ENCODE peak calls at places on chromosome 17, in five cellular contexts. One of them, this sample, is unnamed.

GRCh38 chr17:83058478-83059167 is 20.8 kb upstream of the METRNL start:
- DNase-seq in Daoy: no peak
- DNase-seq in breast epithelium: no peak
- DNase-seq in GM20000: no peak
- DNase-seq in EL: no peak
- DNase-seq in this sample: no peak

GRCh38 chr17:81961087-81961514 is at the start of gene NOTUM:
- DNase-seq in GM20000: no peak
- DNase-seq in Daoy: peak; percentile 54
- DNase-seq in EL: peak; percentile 42
- DNase-seq in breast epithelium: no peak
- DNase-seq in this sample: peak; percentile 67

GRCh38 chr17:72906306-72906705 is 186.2 kb downstream of the SLC39A11 start:
- DNase-seq in EL: no peak
- DNase-seq in breast epithelium: no peak
- DNase-seq in Daoy: no peak
- DNase-seq in GM20000: no peak
- DNase-seq in this sample: no peak

GRCh38 chr17:58271532-58271931 is 9.2 kb downstream of the MPO start:
- DNase-seq in GM20000: no peak
- DNase-seq in Daoy: no peak
- DNase-seq in EL: no peak
- DNase-seq in breast epithelium: no peak
- DNase-seq in this sample: no peak

GRCh38 chr17:70022175-70022574 is 52.9 kb upstream of the KCNJ16 start:
- DNase-seq in breast epithelium: no peak
- DNase-seq in GM20000: no peak
- DNase-seq in EL: no peak
- DNase-seq in Daoy: no peak
- DNase-seq in this sample: no peak

GRCh38 chr17:81888988-81889595 is 2.3 kb downstream of the ALYREF start:
- DNase-seq in breast epithelium: no peak
- DNase-seq in EL: no peak
- DNase-seq in Daoy: no peak
- DNase-seq in GM20000: no peak
- DNase-seq in this sample: no peak

GRCh38 chr17:78967782-78968362 is 11.9 kb downstream of the LGALS3BP start:
- DNase-seq in GM20000: no peak
- DNase-seq in Daoy: peak; percentile 35
- DNase-seq in EL: no peak
- DNase-seq in breast epithelium: no peak
- DNase-seq in this sample: no peak

GRCh38 chr17:7634384-7634783 is 4.4 kb downstream of the SHBG start:
- DNase-seq in GM20000: no peak
- DNase-seq in Daoy: peak; percentile 76
- DNase-seq in breast epithelium: no peak
- DNase-seq in EL: peak; percentile 56
- DNase-seq in this sample: peak; percentile 57

GRCh38 chr17:52419256-52419655 is 260.7 kb upstream of the CA10 start:
- DNase-seq in Daoy: no peak
- DNase-seq in EL: no peak
- DNase-seq in breast epithelium: peak; percentile 17
- DNase-seq in GM20000: no peak
- DNase-seq in this sample: no peak

GRCh38 chr17:66564992-66565465 is 262.6 kb downstream of the PRKCA start:
- DNase-seq in breast epithelium: no peak
- DNase-seq in EL: peak; percentile 73
- DNase-seq in GM20000: no peak
- DNase-seq in Daoy: peak; percentile 40
- DNase-seq in this sample: peak; percentile 69

GRCh38 chr17:73586921-73587680 is 57.1 kb downstream of the SDK2 start:
- DNase-seq in EL: no peak
- DNase-seq in GM20000: no peak
- DNase-seq in Daoy: peak; percentile 72
- DNase-seq in breast epithelium: no peak
- DNase-seq in this sample: no peak

GRCh38 chr17:68085751-68086445 is 50.4 kb downstream of the KPNA2 start:
- DNase-seq in breast epithelium: no peak
- DNase-seq in EL: peak; percentile 21
- DNase-seq in GM20000: no peak
- DNase-seq in Daoy: no peak
- DNase-seq in this sample: no peak

GRCh38 chr17:55726440-55726839 is 3.8 kb upstream of the TMEM100 start:
- DNase-seq in EL: peak; percentile 92
- DNase-seq in breast epithelium: peak; percentile 25
- DNase-seq in GM20000: no peak
- DNase-seq in Daoy: peak; percentile 65
- DNase-seq in this sample: peak; percentile 64

GRCh38 chr17:83079340-83079747 is at the start of gene METRNL:
- DNase-seq in breast epithelium: peak; percentile 55
- DNase-seq in EL: peak; percentile 72
- DNase-seq in Daoy: peak; percentile 82
- DNase-seq in GM20000: peak; percentile 99
- DNase-seq in this sample: peak; percentile 73

GRCh38 chr17:78970834-78971763 is 8.6 kb downstream of the LGALS3BP start:
- DNase-seq in GM20000: peak; percentile 91
- DNase-seq in Daoy: peak; percentile 84
- DNase-seq in EL: peak; percentile 77
- DNase-seq in breast epithelium: peak; percentile 60
- DNase-seq in this sample: peak; percentile 80

GRCh38 chr17:2388020-2388704 is 12.7 kb downstream of the MNT start:
- DNase-seq in GM20000: no peak
- DNase-seq in EL: no peak
- DNase-seq in Daoy: no peak
- DNase-seq in breast epithelium: no peak
- DNase-seq in this sample: no peak

GRCh38 chr17:76500074-76500744 is 1.0 kb downstream of the RHBDF2 start:
- DNase-seq in breast epithelium: no peak
- DNase-seq in EL: no peak
- DNase-seq in Daoy: no peak
- DNase-seq in GM20000: no peak
- DNase-seq in this sample: no peak

GRCh38 chr17:19796457-19796856 is 48.4 kb upstream of the ALDH3A1 start:
- DNase-seq in EL: no peak
- DNase-seq in Daoy: no peak
- DNase-seq in GM20000: no peak
- DNase-seq in breast epithelium: no peak
- DNase-seq in this sample: no peak

GRCh38 chr17:27379863-27380533 is 76.2 kb upstream of the KSR1 start:
- DNase-seq in GM20000: no peak
- DNase-seq in EL: peak; percentile 66
- DNase-seq in breast epithelium: peak; percentile 25
- DNase-seq in Daoy: peak; percentile 79
- DNase-seq in this sample: no peak

GRCh38 chr17:10631048-10631700 is 25.9 kb downstream of the MYH3 start:
- DNase-seq in breast epithelium: no peak
- DNase-seq in GM20000: peak; percentile 38
- DNase-seq in EL: peak; percentile 40
- DNase-seq in Daoy: peak; percentile 47
- DNase-seq in this sample: peak; percentile 57

GRCh38 chr17:16941643-16942042 is 30.3 kb downstream of the TNFRSF13B start:
- DNase-seq in Daoy: no peak
- DNase-seq in breast epithelium: no peak
- DNase-seq in GM20000: no peak
- DNase-seq in EL: peak; percentile 23
- DNase-seq in this sample: no peak

GRCh38 chr17:62701706-62702085 is 74.2 kb downstream of the MRC2 start:
- DNase-seq in breast epithelium: no peak
- DNase-seq in Daoy: no peak
- DNase-seq in GM20000: no peak
- DNase-seq in EL: no peak
- DNase-seq in this sample: no peak

GRCh38 chr17:147796-148740 is 10.7 kb downstream of the SCGB1C2 start:
- DNase-seq in Daoy: no peak
- DNase-seq in breast epithelium: no peak
- DNase-seq in EL: no peak
- DNase-seq in GM20000: no peak
- DNase-seq in this sample: no peak

GRCh38 chr17:40621019-40621418 is 26.6 kb downstream of the SMARCE1 start:
- DNase-seq in breast epithelium: no peak
- DNase-seq in EL: no peak
- DNase-seq in GM20000: no peak
- DNase-seq in Daoy: no peak
- DNase-seq in this sample: no peak

GRCh38 chr17:8900207-8900606 is 32.7 kb upstream of the PIK3R6 start:
- DNase-seq in breast epithelium: no peak
- DNase-seq in EL: no peak
- DNase-seq in Daoy: no peak
- DNase-seq in GM20000: no peak
- DNase-seq in this sample: no peak

GRCh38 chr17:48307814-48308411 is 122.1 kb downstream of the SKAP1 start:
- DNase-seq in EL: peak; percentile 63
- DNase-seq in GM20000: peak; percentile 41
- DNase-seq in Daoy: peak; percentile 51
- DNase-seq in breast epithelium: no peak
- DNase-seq in this sample: peak; percentile 75

GRCh38 chr17:68184816-68185436 is 62.9 kb upstream of the AMZ2 start:
- DNase-seq in breast epithelium: peak; percentile 13
- DNase-seq in Daoy: no peak
- DNase-seq in EL: no peak
- DNase-seq in GM20000: peak; percentile 78
- DNase-seq in this sample: no peak

GRCh38 chr17:65177901-65178300 is 40.7 kb downstream of the RGS9 start:
- DNase-seq in breast epithelium: no peak
- DNase-seq in Daoy: peak; percentile 43
- DNase-seq in GM20000: no peak
- DNase-seq in EL: peak; percentile 68
- DNase-seq in this sample: no peak

GRCh38 chr17:8142887-8143580 is 9.2 kb downstream of the PER1 start:
- DNase-seq in breast epithelium: no peak
- DNase-seq in EL: no peak
- DNase-seq in Daoy: no peak
- DNase-seq in GM20000: no peak
- DNase-seq in this sample: no peak

GRCh38 chr17:80060629-80061028 is 24.2 kb downstream of the CCDC40 start:
- DNase-seq in breast epithelium: no peak
- DNase-seq in GM20000: no peak
- DNase-seq in Daoy: no peak
- DNase-seq in EL: no peak
- DNase-seq in this sample: no peak

GRCh38 chr17:79223471-79223870 is 148.8 kb downstream of the ENGASE start:
- DNase-seq in Daoy: no peak
- DNase-seq in GM20000: no peak
- DNase-seq in EL: no peak
- DNase-seq in breast epithelium: no peak
- DNase-seq in this sample: no peak

GRCh38 chr17:9443811-9444210 is 131.8 kb downstream of the STX8 start:
- DNase-seq in breast epithelium: no peak
- DNase-seq in GM20000: no peak
- DNase-seq in EL: no peak
- DNase-seq in Daoy: no peak
- DNase-seq in this sample: no peak

GRCh38 chr17:32265192-32265895 is at the start of gene RHBDL3:
- DNase-seq in breast epithelium: no peak
- DNase-seq in EL: peak; percentile 24
- DNase-seq in GM20000: peak; percentile 68
- DNase-seq in Daoy: no peak
- DNase-seq in this sample: no peak

GRCh38 chr17:71409137-71409536 is 711.7 kb upstream of the SOX9 start:
- DNase-seq in breast epithelium: no peak
- DNase-seq in GM20000: no peak
- DNase-seq in EL: no peak
- DNase-seq in Daoy: no peak
- DNase-seq in this sample: no peak

GRCh38 chr17:4806770-4807533 is at the start of gene PLD2:
- DNase-seq in breast epithelium: peak; percentile 79
- DNase-seq in Daoy: peak; percentile 94
- DNase-seq in EL: peak; percentile 86
- DNase-seq in GM20000: peak; percentile 100
- DNase-seq in this sample: peak; percentile 89